ENCODE peak calls at places on chromosomes 11 and 22, in four cellular contexts. Z is brain microvascular endothelial cell, S is colonic mucosa, V is ovary. O is an unnamed sample.
A peak's percentile ranks its signal among the peaks of the same experiment; 100 is the strongest.

GRCh38 chr11:119065369-119065768 is 2.2 kb upstream of the VPS11 start:
- DNase-seq in Z (peak; percentile 31), S (no peak), V (no peak), O (peak; percentile 43)

GRCh38 chr11:6604081-6604626 is 580 bp downstream of the ILK start:
- DNase-seq in Z (peak; percentile 63), S (peak; percentile 66), V (peak; percentile 47), O (peak; percentile 72)

GRCh38 chr11:28529540-28530410 is 421.6 kb downstream of the METTL15 start:
- DNase-seq in Z (peak; percentile 51), S (no peak), V (no peak), O (no peak)

GRCh38 chr11:8833568-8834275 is 77.3 kb upstream of the AKIP1 start:
- DNase-seq in Z (no peak), S (no peak), V (no peak), O (no peak)

GRCh38 chr11:85764796-85765195 is 46.1 kb downstream of the SYTL2 start:
- DNase-seq in Z (no peak), S (no peak), V (no peak), O (no peak)

GRCh38 chr11:118623291-118623655 is 15.9 kb downstream of the PHLDB1 start:
- DNase-seq in Z (no peak), S (no peak), V (peak; percentile 56), O (no peak)

GRCh38 chr22:27195104-27195503 is 537.7 kb downstream of the MIAT start:
- DNase-seq in Z (no peak), S (peak; percentile 30), V (peak; percentile 79), O (peak; percentile 64)

GRCh38 chr11:57485217-57486007 is 25.1 kb downstream of the RTN4RL2 start:
- DNase-seq in Z (no peak), S (no peak), V (no peak), O (no peak)

GRCh38 chr11:1862588-1863351 is 9.9 kb downstream of the LSP1 start:
- DNase-seq in Z (peak; percentile 36), S (no peak), V (no peak), O (no peak)

GRCh38 chr11:119375629-119376196 is 5.8 kb downstream of the USP2 start:
- DNase-seq in Z (peak; percentile 27), S (peak; percentile 58), V (peak; percentile 87), O (peak; percentile 90)

GRCh38 chr11:77199346-77199745 is 71.3 kb downstream of the MYO7A start:
- DNase-seq in Z (no peak), S (no peak), V (no peak), O (no peak)

GRCh38 chr22:49295851-49296560 is 531.7 kb downstream of the BRD1 start:
- DNase-seq in Z (no peak), S (no peak), V (no peak), O (peak; percentile 10)

GRCh38 chr11:125517116-125517804 is 21.2 kb upstream of the FEZ1 start:
- DNase-seq in Z (peak; percentile 83), S (no peak), V (peak; percentile 53), O (peak; percentile 76)

GRCh38 chr11:2788751-2789140 is 89.0 kb upstream of the KCNQ1OT1 start:
- DNase-seq in Z (no peak), S (peak; percentile 18), V (peak; percentile 14), O (no peak)

GRCh38 chr22:46514592-46515207 is 22.7 kb downstream of the CELSR1 start:
- DNase-seq in Z (peak; percentile 55), S (no peak), V (no peak), O (no peak)

GRCh38 chr11:129285387-129285786 is 90.3 kb upstream of the BARX2 start:
- DNase-seq in Z (no peak), S (no peak), V (no peak), O (no peak)

GRCh38 chr11:57536947-57537654 is at the start of gene SMTNL1:
- DNase-seq in Z (no peak), S (no peak), V (no peak), O (no peak)

GRCh38 chr11:69918231-69918937 is 99.2 kb upstream of the FGF3 start:
- DNase-seq in Z (no peak), S (no peak), V (no peak), O (no peak)

GRCh38 chr22:49307071-49307830 is 520.4 kb downstream of the BRD1 start:
- DNase-seq in Z (no peak), S (peak; percentile 13), V (no peak), O (peak; percentile 14)

GRCh38 chr22:36331912-36332622 is 55.7 kb downstream of the MYH9 start:
- DNase-seq in Z (no peak), S (peak; percentile 78), V (peak; percentile 73), O (peak; percentile 70)

DNA sequence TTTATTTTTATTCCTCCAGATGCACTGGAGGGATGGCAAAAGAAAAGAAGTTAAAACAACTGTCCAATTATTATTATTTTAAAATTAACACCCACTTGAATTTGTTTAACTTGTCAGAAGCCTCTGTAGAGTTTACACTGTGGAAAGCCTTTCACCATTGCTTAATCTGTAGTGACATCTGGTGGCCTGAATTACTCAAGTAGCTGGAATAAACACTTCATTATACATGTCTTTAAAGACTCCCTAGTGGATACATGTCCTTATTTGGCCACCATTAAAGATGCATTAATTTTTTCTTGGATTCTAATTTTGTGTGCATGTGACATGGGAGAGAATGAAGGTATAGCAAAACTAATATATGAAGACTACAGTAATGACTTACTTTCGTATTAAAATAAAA is 1496.5 kb downstream of the FAM181B start:
- DNase-seq in Z (peak; percentile 64), S (peak; percentile 36), V (no peak), O (peak; percentile 25)
- TF ChIP-seq CTCF in Z (peak; percentile 21), S (peak; percentile 36), V (no peak), O (peak; percentile 40)

DNA sequence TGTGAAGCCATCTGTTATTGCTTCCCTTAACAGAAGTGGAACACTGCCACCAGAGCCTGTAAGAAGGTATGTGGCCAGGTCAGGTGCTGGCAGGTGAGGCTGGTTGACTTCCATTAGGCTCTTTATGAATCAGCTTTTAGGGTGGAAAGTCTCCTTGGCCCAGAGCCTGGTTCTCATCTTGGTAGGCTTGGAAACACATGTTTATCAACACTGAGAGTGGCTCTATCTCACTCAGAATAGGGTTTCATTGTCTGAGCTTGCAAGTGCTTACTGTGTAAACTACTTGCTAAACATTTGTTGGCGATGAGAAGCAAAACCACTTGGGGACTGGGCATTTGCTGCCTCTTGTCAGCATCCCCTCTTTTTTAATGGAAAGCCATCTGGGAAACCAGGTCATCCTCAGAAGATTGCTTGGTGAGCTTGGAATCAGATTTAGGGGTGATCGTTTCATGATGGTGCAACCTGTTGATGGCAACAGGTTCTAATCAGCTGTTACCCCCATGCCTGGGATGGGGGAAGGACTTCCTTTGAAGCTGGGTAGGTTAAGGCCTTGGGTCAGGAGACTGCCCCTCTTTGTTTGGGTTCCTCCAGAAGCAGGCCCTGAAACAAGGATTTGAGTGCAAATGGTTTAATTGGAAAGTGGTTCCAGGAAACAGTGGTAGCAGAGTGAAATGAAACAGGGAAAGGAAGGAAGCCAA is 75.0 kb upstream of the AMPD3 start:
- DNase-seq in Z (no peak), S (no peak), V (no peak), O (no peak)
- H3K27ac ChIP-seq in Z (no peak overlapping the region), S (no peak overlapping the region), V (no peak overlapping the region), O (peak overlapping the region; percentile 25)

GRCh38 chr11:391117-392017 is 2.6 kb upstream of the PKP3 start:
- DNase-seq in Z (no peak), S (no peak), V (no peak), O (no peak)

GRCh38 chr11:392102-392777 is 1.8 kb upstream of the PKP3 start:
- DNase-seq in Z (no peak), S (no peak), V (no peak), O (no peak)

GRCh38 chr11:387193-387793 is 6.7 kb upstream of the PKP3 start:
- DNase-seq in Z (no peak), S (no peak), V (no peak), O (no peak)

GRCh38 chr11:393219-394033 is 583 bp upstream of the PKP3 start:
- DNase-seq in Z (peak; percentile 62), S (peak; percentile 32), V (no peak), O (no peak)

GRCh38 chr11:390175-390574 is 3.8 kb upstream of the PKP3 start:
- DNase-seq in Z (no peak), S (peak; percentile 46), V (no peak), O (no peak)
- TF ChIP-seq CTCF in Z (no peak), S (peak; percentile 11), V (no peak), O (no peak)

GRCh38 chr11:55732936-55733335 is 40.3 kb upstream of the OR5D13 start:
- DNase-seq in Z (no peak), S (no peak), V (no peak), O (no peak)
- H3K27ac ChIP-seq in Z (no peak overlapping the region), S (no peak overlapping the region), V (no peak overlapping the region), O (no peak overlapping the region)

GRCh38 chr11:95989780-95990179 is 65.9 kb upstream of the MTMR2 start:
- DNase-seq in Z (no peak), S (no peak), V (no peak), O (no peak)

GRCh38 chr11:95991101-95991500 is 67.2 kb upstream of the MTMR2 start:
- DNase-seq in Z (no peak), S (no peak), V (no peak), O (no peak)

GRCh38 chr11:95985174-95985808 is 61.4 kb upstream of the MTMR2 start:
- DNase-seq in Z (no peak), S (no peak), V (no peak), O (no peak)

GRCh38 chr11:95991545-95991944 is 67.6 kb upstream of the MTMR2 start:
- DNase-seq in Z (no peak), S (no peak), V (no peak), O (no peak)

GRCh38 chr11:95989216-95989615 is 65.3 kb upstream of the MTMR2 start:
- DNase-seq in Z (no peak), S (no peak), V (no peak), O (no peak)
- TF ChIP-seq CTCF in Z (no peak), S (no peak), V (no peak), O (no peak)